ENCODE peak calls at places on chromosome 20, in eight cellular contexts. S is GM03348; I is kidney glomerular epithelial cell; K is stimulated activated CD4-positive, alpha-beta T cell treated with anti-CD3 and anti-CD28 coated beads, Interleukin-1b, Interleukin-23, amount 100 ng/mL, for 4 hours; C is PC-9; X is left lobe of liver; E is AG20443; F is stimulated activated CD8-positive, alpha-beta memory T cell treated with anti-CD3 and anti-CD28 coated beads, Interleukin-4, amount 100 ng/mL, for 24 hours. A is an unnamed sample.

GRCh38 chr20:36491901-36492617 is 49.3 kb upstream of the MYL9 start:
- DNase-seq in S (peak), I (no peak), K (peak), C (no peak), X (no peak), E (no peak), F (peak), A (no peak)

GRCh38 chr20:48850681-48851299 is 23.0 kb upstream of the PREX1 start:
- DNase-seq in S (no peak), I (no peak), K (no peak), C (no peak), X (no peak), E (no peak), F (no peak), A (no peak)

GRCh38 chr20:10492065-10492464 is 57.0 kb downstream of the SLX4IP start:
- DNase-seq in S (peak), I (no peak), K (no peak), C (no peak), X (no peak), E (peak), F (no peak), A (no peak)

GRCh38 chr20:22568872-22569344 is 15.5 kb downstream of the FOXA2 start:
- DNase-seq in S (no peak), I (no peak), K (no peak), C (no peak), X (no peak), E (no peak), F (no peak), A (peak)

GRCh38 chr20:62741701-62742491 is 33.3 kb downstream of the NTSR1 start:
- DNase-seq in S (no peak), I (no peak), K (no peak), C (no peak), X (no peak), E (no peak), F (no peak), A (no peak)

GRCh38 chr20:50957276-50957675 is 1.1 kb downstream of the DPM1 start:
- DNase-seq in S (no peak), I (no peak), K (no peak), C (no peak), X (no peak), E (peak), F (no peak), A (no peak)

GRCh38 chr20:57416296-57417022 is 25.3 kb downstream of the RBM38 start:
- DNase-seq in S (no peak), I (no peak), K (no peak), C (no peak), X (no peak), E (no peak), F (no peak), A (no peak)

GRCh38 chr20:35463455-35464300 is 8.3 kb downstream of the CEP250 start:
- DNase-seq in S (peak), I (peak), K (no peak), C (peak), X (no peak), E (peak), F (no peak), A (no peak)

GRCh38 chr20:47174844-47175243 is 181.7 kb downstream of the ZMYND8 start:
- DNase-seq in S (no peak), I (no peak), K (no peak), C (no peak), X (no peak), E (no peak), F (no peak), A (no peak)

GRCh38 chr20:56899495-56899894 is 270.4 kb downstream of the TFAP2C start:
- DNase-seq in S (no peak), I (no peak), K (no peak), C (no peak), X (no peak), E (no peak), F (no peak), A (no peak)

GRCh38 chr20:62174021-62174804 is 8.6 kb upstream of the MTG2 start:
- DNase-seq in S (no peak), I (no peak), K (no peak), C (no peak), X (no peak), E (no peak), F (no peak), A (no peak)

GRCh38 chr20:25277051-25277801 is 29.3 kb downstream of the PYGB start:
- DNase-seq in S (no peak), I (no peak), K (no peak), C (no peak), X (peak), E (no peak), F (no peak), A (no peak)

GRCh38 chr20:58634121-58634817 is 16.8 kb upstream of the STX16 start:
- DNase-seq in S (no peak), I (no peak), K (no peak), C (no peak), X (no peak), E (no peak), F (peak), A (no peak)

GRCh38 chr20:997016-997415 is 5.1 kb downstream of the RSPO4 start:
- DNase-seq in S (no peak), I (no peak), K (no peak), C (no peak), X (no peak), E (no peak), F (no peak), A (no peak)

GRCh38 chr20:54340667-54341081 is 132.8 kb downstream of the PFDN4 start:
- DNase-seq in S (peak), I (peak), K (no peak), C (no peak), X (no peak), E (peak), F (no peak), A (no peak)

GRCh38 chr20:21809961-21810523 is 104.6 kb downstream of the PAX1 start:
- DNase-seq in S (no peak), I (no peak), K (no peak), C (no peak), X (no peak), E (no peak), F (no peak), A (no peak)

GRCh38 chr20:46400253-46400652 is 6.2 kb downstream of the ELMO2 start:
- DNase-seq in S (peak), I (peak), K (no peak), C (no peak), X (no peak), E (peak), F (no peak), A (no peak)

GRCh38 chr20:44643596-44644383 is 7.7 kb downstream of the ADA start:
- DNase-seq in S (peak), I (peak), K (no peak), C (peak), X (peak), E (peak), F (no peak), A (no peak)

GRCh38 chr20:31704225-31705119 is 18.2 kb downstream of the BCL2L1 start:
- DNase-seq in S (peak), I (peak), K (no peak), C (peak), X (peak), E (peak), F (no peak), A (no peak)

GRCh38 chr20:40160151-40160550 is 528.9 kb downstream of the MAFB start:
- DNase-seq in S (peak), I (peak), K (no peak), C (peak), X (peak), E (peak), F (no peak), A (no peak)

GRCh38 chr20:20553534-20553933 is 158.9 kb downstream of the RALGAPA2 start:
- DNase-seq in S (no peak), I (no peak), K (no peak), C (no peak), X (no peak), E (no peak), F (no peak), A (no peak)

GRCh38 chr20:35871311-35871771 is 83.0 kb downstream of the SCAND1 start:
- DNase-seq in S (no peak), I (no peak), K (no peak), C (peak), X (no peak), E (no peak), F (no peak), A (no peak)

GRCh38 chr20:63065911-63066310 is 59.1 kb upstream of the BHLHE23 start:
- DNase-seq in S (no peak), I (no peak), K (no peak), C (no peak), X (no peak), E (no peak), F (no peak), A (no peak)

GRCh38 chr20:56465997-56466396 is 2.4 kb upstream of the RTF2 start:
- DNase-seq in S (no peak), I (no peak), K (no peak), C (no peak), X (no peak), E (no peak), F (no peak), A (no peak)

GRCh38 chr20:50455656-50456451 is 54.3 kb upstream of the PTPN1 start:
- DNase-seq in S (no peak), I (no peak), K (no peak), C (no peak), X (peak), E (no peak), F (no peak), A (no peak)

GRCh38 chr20:57716202-57716601 is 6.4 kb upstream of the PMEPA1 start:
- DNase-seq in S (peak), I (peak), K (no peak), C (no peak), X (no peak), E (peak), F (no peak), A (no peak)

GRCh38 chr20:31595654-31596411 is 9.3 kb upstream of the ID1 start:
- DNase-seq in S (peak), I (peak), K (no peak), C (peak), X (peak), E (peak), F (no peak), A (peak)

GRCh38 chr20:2051920-2052319 is 49.7 kb upstream of the STK35 start:
- DNase-seq in S (no peak), I (no peak), K (no peak), C (no peak), X (no peak), E (no peak), F (no peak), A (no peak)

GRCh38 chr20:54173653-54174451 is at the start of gene CYP24A1:
- DNase-seq in S (peak), I (no peak), K (no peak), C (peak), X (no peak), E (peak), F (no peak), A (no peak)

GRCh38 chr20:18679020-18679419 is 91.2 kb downstream of the DTD1 start:
- DNase-seq in S (no peak), I (no peak), K (no peak), C (no peak), X (no peak), E (no peak), F (no peak), A (no peak)

GRCh38 chr20:1330075-1330830 is 1.3 kb upstream of the SDCBP2 start:
- DNase-seq in S (no peak), I (no peak), K (no peak), C (peak), X (peak), E (peak), F (no peak), A (peak)

GRCh38 chr20:61042501-61043385 is 209.3 kb upstream of the CDH4 start:
- DNase-seq in S (no peak), I (no peak), K (no peak), C (no peak), X (no peak), E (no peak), F (no peak), A (no peak)

GRCh38 chr20:266604-267562 is 9.4 kb downstream of the DEFB132 start:
- DNase-seq in S (peak), I (peak), K (peak), C (peak), X (peak), E (peak), F (peak), A (peak)

GRCh38 chr20:36852187-36852586 is 23.8 kb upstream of the TLDC2 start:
- DNase-seq in S (peak), I (no peak), K (no peak), C (no peak), X (no peak), E (peak), F (no peak), A (no peak)

GRCh38 chr20:56788671-56789610 is 159.8 kb downstream of the TFAP2C start:
- DNase-seq in S (peak), I (no peak), K (no peak), C (peak), X (no peak), E (no peak), F (no peak), A (no peak)